ENCODE peak calls at places on chromosomes 3 and 15, in six cellular contexts. A is EL; J is activated T-helper 1 cell treated with anti-CD3 and anti-CD28 coated beads, Interleukin-2, amount 50 U/mL, for 16 hours; P is pancreas; M is ureter; U is CD8-positive, alpha-beta memory T cell. N is an unnamed sample.

GRCh38 chr3:52896613-52897012 is 735 bp downstream of the STIMATE start:
- DNase-seq in P (no peak), M (no peak), A (peak; percentile 15), U (no peak), J (no peak), N (no peak)

GRCh38 chr3:10149222-10149621 is 7.6 kb downstream of the VHL start:
- DNase-seq in M (no peak), A (no peak), P (no peak), J (no peak), U (no peak), N (no peak)

GRCh38 chr3:57948782-57949242 is 59.4 kb upstream of the FLNB start:
- DNase-seq in M (no peak), J (no peak), A (no peak), U (no peak), P (no peak), N (no peak)

GRCh38 chr15:39684215-39684614 is 98.4 kb downstream of the FSIP1 start:
- DNase-seq in M (no peak), U (no peak), P (no peak), J (no peak), A (no peak), N (no peak)

GRCh38 chr3:103337179-103337845 is 902.5 kb downstream of the ZPLD1 start:
- DNase-seq in J (no peak), P (no peak), M (no peak), U (no peak), A (no peak), N (no peak)

GRCh38 chr3:156750191-156750873 is 75.8 kb upstream of the LEKR1 start:
- DNase-seq in M (no peak), U (no peak), J (no peak), P (no peak), A (peak; percentile 57), N (no peak)

GRCh38 chr15:88454867-88455810 is 12.0 kb downstream of the MRPL46 start:
- DNase-seq in P (peak; percentile 77), U (no peak), M (peak; percentile 57), J (no peak), A (peak; percentile 80), N (peak; percentile 49)

GRCh38 chr3:68996356-68996995 is 17.0 kb downstream of the EOGT start:
- DNase-seq in M (no peak), A (no peak), U (no peak), P (no peak), J (no peak), N (no peak)

GRCh38 chr15:96160269-96160668 is 170.2 kb upstream of the NR2F2 start:
- DNase-seq in A (no peak), M (peak; percentile 70), U (no peak), J (no peak), P (no peak), N (no peak)

GRCh38 chr15:66713843-66714508 is 11.9 kb downstream of the SMAD6 start:
- DNase-seq in M (no peak), U (no peak), P (no peak), A (no peak), J (no peak), N (no peak)

GRCh38 chr15:62742409-62743171 is 300.0 kb upstream of the TPM1 start:
- DNase-seq in P (no peak), U (peak; percentile 14), M (peak; percentile 66), A (peak; percentile 94), J (no peak), N (no peak)

GRCh38 chr15:56491110-56491722 is 26.3 kb upstream of the MNS1 start:
- DNase-seq in A (peak; percentile 71), U (peak; percentile 13), P (no peak), M (peak; percentile 68), J (no peak), N (peak; percentile 56)

GRCh38 chr15:63528138-63528659 is 23.8 kb downstream of the USP3 start:
- DNase-seq in U (no peak), J (no peak), A (peak; percentile 41), P (no peak), M (no peak), N (no peak)

GRCh38 chr15:85771781-85772445 is 22.8 kb downstream of the KLHL25 start:
- DNase-seq in J (no peak), A (no peak), U (no peak), P (no peak), M (no peak), N (peak; percentile 82)

GRCh38 chr3:45887759-45888511 is 1.6 kb downstream of the CCR9 start:
- DNase-seq in P (no peak), J (no peak), M (no peak), A (no peak), U (no peak), N (no peak)

GRCh38 chr3:1442271-1442670 is 349.4 kb downstream of the CNTN6 start:
- DNase-seq in U (no peak), P (no peak), A (no peak), M (no peak), J (no peak), N (no peak)

GRCh38 chr3:52325686-52326085 is 9.6 kb downstream of the DNAH1 start:
- DNase-seq in P (no peak), A (no peak), J (no peak), M (no peak), U (no peak), N (no peak)

GRCh38 chr3:61637088-61638051 is 76.0 kb downstream of the PTPRG start:
- DNase-seq in A (peak; percentile 55), J (no peak), M (no peak), P (no peak), U (no peak), N (peak; percentile 76)

GRCh38 chr3:177168431-177168830 is 28.9 kb downstream of the TBL1XR1 start:
- DNase-seq in M (no peak), J (no peak), A (no peak), U (no peak), P (no peak), N (no peak)

GRCh38 chr3:40477671-40478070 is 749 bp downstream of the ZNF619 start:
- DNase-seq in M (no peak), P (no peak), U (no peak), A (no peak), J (no peak), N (no peak)

GRCh38 chr15:32959077-32959476 is 235.4 kb downstream of the FMN1 start:
- DNase-seq in J (no peak), U (no peak), M (no peak), A (peak; percentile 13), P (no peak), N (no peak)

GRCh38 chr15:90210593-90210992 is 9.5 kb downstream of the SEMA4B start:
- DNase-seq in M (no peak), U (no peak), P (peak; percentile 74), A (no peak), J (no peak), N (no peak)

GRCh38 chr3:113555138-113555537 is 22.8 kb downstream of the SIDT1 start:
- DNase-seq in U (no peak), A (no peak), M (no peak), P (no peak), J (no peak), N (no peak)

GRCh38 chr15:101201411-101202174 is 50.3 kb downstream of the CHSY1 start:
- DNase-seq in A (peak; percentile 99), M (peak; percentile 91), P (no peak), J (no peak), U (no peak), N (no peak)

GRCh38 chr3:99925584-99925983 is 107.9 kb downstream of the CMSS1 start:
- DNase-seq in A (peak; percentile 94), J (no peak), U (no peak), P (no peak), M (peak; percentile 54), N (no peak)

GRCh38 chr3:33441322-33441976 is 1.2 kb upstream of the UBP1 start:
- DNase-seq in P (no peak), J (no peak), U (no peak), A (no peak), M (peak; percentile 67), N (no peak)

GRCh38 chr3:30644615-30645014 is 38.2 kb downstream of the TGFBR2 start:
- DNase-seq in P (no peak), M (peak; percentile 57), U (peak; percentile 45), J (no peak), A (peak; percentile 83), N (no peak)

GRCh38 chr3:153138267-153139210 is 23.5 kb upstream of the RAP2B start:
- DNase-seq in M (peak; percentile 84), U (no peak), A (peak; percentile 95), J (no peak), P (no peak), N (peak; percentile 51)

GRCh38 chr15:40650479-40650878 is 44.5 kb upstream of the RAD51 start:
- DNase-seq in U (no peak), P (no peak), M (no peak), A (no peak), J (no peak), N (no peak)

GRCh38 chr15:99762288-99762687 is 29.1 kb upstream of the LYSMD4 start:
- DNase-seq in M (no peak), J (no peak), U (no peak), A (peak; percentile 20), P (no peak), N (no peak)

GRCh38 chr3:33879540-33879939 is 81.1 kb downstream of the PDCD6IP start:
- DNase-seq in J (no peak), U (no peak), A (no peak), P (no peak), M (no peak), N (no peak)

GRCh38 chr3:58563386-58564035 is 13.7 kb downstream of the FAM107A start:
- DNase-seq in J (no peak), A (peak; percentile 72), P (no peak), U (no peak), M (peak; percentile 26), N (peak; percentile 30)

GRCh38 chr3:61257148-61257547 is 5.9 kb upstream of the FHIT start:
- DNase-seq in J (no peak), A (no peak), P (no peak), U (no peak), M (no peak), N (no peak)

GRCh38 chr3:96700322-96701315 is 113.8 kb upstream of the EPHA6 start:
- DNase-seq in U (no peak), J (no peak), M (no peak), A (no peak), P (no peak), N (no peak)

GRCh38 chr3:171056528-171056927 is 30.0 kb upstream of the SLC2A2 start:
- DNase-seq in U (no peak), M (no peak), A (peak; percentile 75), P (no peak), J (no peak), N (no peak)

N was measured in left lobe of liver.